ENCODE peak calls at places on chromosomes 13 and 19, in six cellular contexts. P is OCI-LY7; J is uterus; A is fibroblast of lung; R is suprapubic skin; U is CD8-positive, alpha-beta T cell. X is an unnamed sample.

GRCh38 chr13:76383671-76384461 is 502.3 kb downstream of the KCTD12 start:
- DNase-seq in P (no peak), J (no peak), A (peak; percentile 98), R (no peak), U (no peak), X (no peak)

GRCh38 chr13:94550030-94550738 is 45.8 kb downstream of the TGDS start:
- DNase-seq in P (no peak), J (no peak), A (peak; percentile 62), R (no peak), U (no peak), X (no peak)

GRCh38 chr13:113062691-113063090 is 42.9 kb upstream of the F7 start:
- DNase-seq in P (no peak), J (no peak), A (no peak), R (peak; percentile 43), U (no peak), X (no peak)

GRCh38 chr19:53659292-53659691 is 27.5 kb downstream of the DPRX start:
- DNase-seq in P (no peak), J (no peak), A (no peak), R (no peak), U (no peak), X (no peak)

GRCh38 chr13:72458701-72459100 is 268.7 kb downstream of the MZT1 start:
- DNase-seq in P (no peak), J (no peak), A (peak; percentile 67), R (no peak), U (no peak), X (no peak)

GRCh38 chr13:74891610-74892009 is 590.4 kb downstream of the TBC1D4 start:
- DNase-seq in P (no peak), J (no peak), A (peak; percentile 58), R (no peak), U (no peak), X (no peak)

GRCh38 chr13:41492432-41493267 is 35.3 kb downstream of the RGCC start:
- DNase-seq in P (peak; percentile 78), J (no peak), A (no peak), R (no peak), U (peak; percentile 59), X (no peak)

GRCh38 chr19:5908773-5909442 is 4.2 kb downstream of the VMAC start:
- DNase-seq in P (no peak), J (no peak), A (no peak), R (no peak), U (no peak), X (no peak)

GRCh38 chr19:17391371-17392151 is 2.4 kb downstream of the CCDC194 start:
- DNase-seq in P (no peak), J (no peak), A (no peak), R (no peak), U (no peak), X (no peak)

GRCh38 chr13:82216165-82216564 is 1666.1 kb downstream of the SLITRK1 start:
- DNase-seq in P (no peak), J (no peak), A (no peak), R (no peak), U (no peak), X (no peak)

GRCh38 chr13:91946498-91947070 is 548.2 kb downstream of the GPC5 start:
- DNase-seq in P (peak; percentile 64), J (no peak), A (peak; percentile 54), R (no peak), U (no peak), X (no peak)
- TF ChIP-seq CTCF in P (no peak), J (no peak), A (no peak), R (no peak), U (no peak), X (no peak)

GRCh38 chr13:44294868-44295267 is 78.8 kb upstream of the SERP2 start:
- DNase-seq in P (no peak), J (no peak), A (no peak), R (no peak), U (no peak), X (peak; percentile 3)
- H3K4me1 ChIP-seq in P (no peaks in the 10 kb centered on the region), J (peaks cover 9% of the 10 kb centered on the region), A (peaks cover 4% of the 10 kb centered on the region), R (peaks cover 7% of the 10 kb centered on the region), U (no peaks in the 10 kb centered on the region), X (peaks cover 3% of the 10 kb centered on the region)

GRCh38 chr19:55372316-55373081 is 2.2 kb upstream of the IL11 start:
- DNase-seq in P (no peak), J (no peak), A (no peak), R (no peak), U (peak; percentile 51), X (no peak)

GRCh38 chr19:55373993-55374757 is 2.5 kb upstream of the TMEM190 start:
- DNase-seq in P (no peak), J (no peak), A (peak; percentile 52), R (no peak), U (no peak), X (no peak)

GRCh38 chr19:55376381-55376933 is at the start of gene TMEM190:
- DNase-seq in P (no peak), J (no peak), A (no peak), R (no peak), U (no peak), X (no peak)

GRCh38 chr19:55370305-55370988 is at the start of gene IL11:
- DNase-seq in P (no peak), J (no peak), A (no peak), R (no peak), U (no peak), X (no peak)

GRCh38 chr19:55373318-55373992 is 3.2 kb upstream of the TMEM190 start:
- DNase-seq in P (no peak), J (no peak), A (no peak), R (no peak), U (no peak), X (no peak)
- H3K4me3 ChIP-seq in P (no peak overlapping the region), J (no peak overlapping the region), A (no peak overlapping the region), R (no peak overlapping the region), U (no peak overlapping the region), X (no peak overlapping the region)

GRCh38 chr19:7598180-7598579 is 2.5 kb downstream of the CAMSAP3 start:
- DNase-seq in P (no peak), J (no peak), A (no peak), R (no peak), U (no peak), X (no peak)

GRCh38 chr19:7596191-7596937 is 701 bp downstream of the CAMSAP3 start:
- DNase-seq in P (no peak), J (no peak), A (no peak), R (no peak), U (no peak), X (no peak)

GRCh38 chr19:7600721-7601120 is 5.1 kb downstream of the CAMSAP3 start:
- DNase-seq in P (no peak), J (no peak), A (no peak), R (no peak), U (no peak), X (no peak)

GRCh38 chr19:7595466-7596133 is at the start of gene CAMSAP3:
- DNase-seq in P (peak; percentile 73), J (no peak), A (no peak), R (no peak), U (no peak), X (no peak)

GRCh38 chr19:7597689-7598088 is 2.0 kb downstream of the CAMSAP3 start:
- DNase-seq in P (no peak), J (no peak), A (no peak), R (no peak), U (no peak), X (no peak)
- TF ChIP-seq CTCF in P (no peak), J (no peak), A (no peak), R (no peak), U (no peak), X (no peak)

GRCh38 chr19:51959791-51960190 is 26.8 kb downstream of the ZNF350 start:
- DNase-seq in P (no peak), J (no peak), A (no peak), R (no peak), U (no peak), X (no peak)
- H3K4me1 ChIP-seq in P (no peaks in the 10 kb centered on the region), J (no peaks in the 10 kb centered on the region), A (no peaks in the 10 kb centered on the region), R (no peaks in the 10 kb centered on the region), U (no peaks in the 10 kb centered on the region), X (no peaks in the 10 kb centered on the region)